ENCODE peak calls at places on chromosomes 4 and X, in four cellular contexts. U is LoVo, Y is right lobe of liver, D is GM10248. I is an unnamed sample.

GRCh38 chr4:185999207-185999606 is 69.7 kb upstream of the TLR3 start:
- DNase-seq in Y (peak), U (no peak), D (no peak), I (no peak)

GRCh38 chr4:127622923-127623754 is 9.6 kb upstream of the INTU start:
- DNase-seq in Y (no peak), D (no peak), U (no peak), I (peak)

GRCh38 chr4:189304179-189304578 is 636.5 kb upstream of the FRG1 start:
- DNase-seq in U (no peak), D (no peak), Y (no peak), I (peak)

GRCh38 chrX:119406739-119407138 is 7.6 kb downstream of the SLC25A43 start:
- DNase-seq in U (no peak), D (no peak), Y (no peak), I (no peak)

GRCh38 chr4:7045961-7046921 is 3.1 kb downstream of the TADA2B start:
- DNase-seq in U (no peak), D (peak), Y (peak), I (peak)

GRCh38 chrX:1389181-1389992 is 2.5 kb downstream of the SLC25A6 start:
- DNase-seq in Y (peak), D (no peak), U (no peak), I (no peak)

GRCh38 chrX:57286507-57287251 is at the start of gene FAAH2:
- DNase-seq in Y (peak), U (peak), D (peak), I (no peak)

GRCh38 chrX:133569217-133569616 is 153.9 kb upstream of the GPC4 start:
- DNase-seq in U (no peak), Y (no peak), D (no peak), I (no peak)

GRCh38 chrX:13369541-13370140 is 49.8 kb upstream of the ATXN3L start:
- DNase-seq in D (no peak), Y (no peak), U (no peak), I (no peak)

GRCh38 chr4:152045781-152046571 is 285.2 kb upstream of the GATB start:
- DNase-seq in D (peak), Y (no peak), U (peak), I (peak)

GRCh38 chr4:55386073-55386472 is 9.7 kb upstream of the TMEM165 start:
- DNase-seq in U (no peak), D (no peak), Y (no peak), I (peak)

GRCh38 chr4:30716158-30716557 is 4.0 kb upstream of the PCDH7 start:
- DNase-seq in Y (no peak), U (no peak), D (peak), I (peak)

GRCh38 chr4:67940505-67940904 is 22.8 kb downstream of the TMPRSS11A start:
- DNase-seq in U (no peak), Y (no peak), D (no peak), I (no peak)

GRCh38 chr4:138448169-138448568 is 206.0 kb upstream of the SLC7A11 start:
- DNase-seq in D (no peak), Y (no peak), U (no peak), I (no peak)

GRCh38 chrX:52262195-52262546 is 77.5 kb downstream of the MAGED4 start:
- DNase-seq in U (no peak), Y (no peak), D (no peak), I (no peak)

GRCh38 chrX:20237864-20238263 is 28.8 kb downstream of the RPS6KA3 start:
- DNase-seq in U (no peak), Y (no peak), D (no peak), I (peak)

GRCh38 chr4:76204936-76205335 is 8.7 kb downstream of the SCARB2 start:
- DNase-seq in D (no peak), Y (no peak), U (no peak), I (no peak)

GRCh38 chr4:100839712-100840111 is 321.9 kb upstream of the EMCN start:
- DNase-seq in Y (no peak), U (no peak), D (no peak), I (no peak)

GRCh38 chr4:621296-622070 is 3.9 kb upstream of the PDE6B start:
- DNase-seq in U (no peak), Y (peak), D (no peak), I (no peak)

GRCh38 chrX:17851854-17852253 is 9.2 kb downstream of the RAI2 start:
- DNase-seq in D (no peak), Y (no peak), U (no peak), I (no peak)

GRCh38 chrX:70434352-70434866 is 10.2 kb upstream of the DLG3 start:
- DNase-seq in U (peak), Y (peak), D (peak), I (peak)

GRCh38 chr4:2623442-2623841 is 87.0 kb downstream of the FAM193A start:
- DNase-seq in D (no peak), U (no peak), Y (no peak), I (no peak)

GRCh38 chr4:174324246-174324645 is 40.5 kb downstream of the CEP44 start:
- DNase-seq in Y (no peak), U (no peak), D (no peak), I (no peak)

GRCh38 chr4:154049457-154050181 is 260.7 kb upstream of the SFRP2 start:
- DNase-seq in U (no peak), Y (no peak), D (no peak), I (peak)

GRCh38 chr4:74431113-74431826 is 13.7 kb upstream of the AREG start:
- DNase-seq in Y (no peak), U (no peak), D (no peak), I (peak)

GRCh38 chr4:58760737-58761136 is 1650.6 kb upstream of the IGFBP7 start:
- DNase-seq in U (no peak), D (no peak), Y (no peak), I (no peak)